ENCODE peak calls at places on chromosomes 7 and 10, in four cellular contexts. U, E, C and S are unnamed samples.

GRCh38 chr7:73433924-73434700 is 534 bp downstream of the FZD9 start:
- DNase-seq in U (no peak), C (no peak), E (no peak), S (no peak)

GRCh38 chr7:47937065-47937687 is 11.1 kb downstream of the PKD1L1 start:
- DNase-seq in E (no peak), U (no peak), C (no peak), S (no peak)

GRCh38 chr7:76294344-76295024 is 8.0 kb upstream of the HSPB1 start:
- DNase-seq in C (peak; percentile 89), E (peak; percentile 92), U (peak; percentile 52), S (peak; percentile 94)

GRCh38 chr7:95690367-95690947 is 81.9 kb upstream of the DYNC1I1 start:
- DNase-seq in E (peak; percentile 51), C (peak; percentile 53), U (peak; percentile 37), S (peak; percentile 18)

GRCh38 chr10:98528166-98528784 is 81.5 kb upstream of the HPS1 start:
- DNase-seq in E (peak; percentile 4), U (no peak), C (no peak), S (no peak)

GRCh38 chr7:97499204-97499603 is 232.7 kb upstream of the TAC1 start:
- DNase-seq in E (peak; percentile 37), U (no peak), C (peak; percentile 55), S (no peak)

GRCh38 chr10:72847681-72848080 is 45.9 kb upstream of the OIT3 start:
- DNase-seq in C (no peak), U (peak; percentile 37), E (peak; percentile 87), S (no peak)

GRCh38 chr10:124551755-124552154 is 90.1 kb downstream of the LHPP start:
- DNase-seq in E (no peak), C (no peak), U (no peak), S (no peak)

GRCh38 chr10:50538473-50539398 is 85.0 kb downstream of the SGMS1 start:
- DNase-seq in E (no peak), C (no peak), U (no peak), S (peak; percentile 34)

GRCh38 chr10:24381235-24382010 is 172.5 kb downstream of the KIAA1217 start:
- DNase-seq in U (no peak), E (no peak), C (no peak), S (no peak)

GRCh38 chr7:155167706-155168365 is 97.7 kb downstream of the HTR5A start:
- DNase-seq in C (no peak), E (no peak), U (no peak), S (no peak)

GRCh38 chr7:122211362-122211761 is 67.3 kb upstream of the AASS start:
- DNase-seq in E (no peak), C (no peak), U (no peak), S (no peak)

GRCh38 chr10:101935431-101935830 is 91.8 kb upstream of the KCNIP2 start:
- DNase-seq in C (no peak), U (no peak), E (no peak), S (no peak)

GRCh38 chr10:102629661-102630614 is 14.3 kb upstream of the TRIM8 start:
- DNase-seq in C (peak; percentile 40), E (peak; percentile 85), U (peak; percentile 88), S (peak; percentile 92)

GRCh38 chr7:50226139-50226538 is 78.4 kb upstream of the IKZF1 start:
- DNase-seq in C (no peak), U (no peak), E (no peak), S (no peak)

GRCh38 chr7:129713544-129713943 is 102.0 kb downstream of the NRF1 start:
- DNase-seq in U (no peak), C (no peak), E (no peak), S (no peak)

GRCh38 chr10:43255644-43256431 is 11.0 kb downstream of the RASGEF1A start:
- DNase-seq in U (no peak), E (peak; percentile 48), C (peak; percentile 41), S (no peak)

DNA sequence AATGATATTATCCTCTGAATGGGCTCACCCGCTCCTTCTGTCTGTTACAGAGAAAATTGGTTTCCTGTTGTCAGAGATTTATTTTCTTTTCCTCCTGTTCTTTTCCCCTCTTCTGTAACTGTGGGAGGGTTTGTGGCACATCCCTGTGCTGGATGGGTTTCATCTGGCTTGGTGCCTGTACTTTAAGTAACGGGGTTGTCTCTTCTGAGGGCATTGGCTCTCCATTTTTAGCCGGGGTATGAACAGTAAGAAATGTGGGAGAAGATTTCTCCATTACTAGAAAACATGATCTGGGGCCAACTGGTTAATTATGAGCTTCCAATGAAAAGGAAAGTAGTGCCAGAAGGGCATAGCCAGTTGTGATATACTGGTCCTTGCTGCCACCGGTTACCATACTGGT is 142.6 kb downstream of the SND1 start:
- DNase-seq in U (no peak), E (no peak), C (no peak), S (no peak)
- H3K4me2 ChIP-seq in U (no peak overlapping the region), E (no peak overlapping the region), C (no peak overlapping the region), S (no peak overlapping the region)

GRCh38 chr10:69696073-69696731 is 66.2 kb downstream of the FAM241B start:
- DNase-seq in E (peak; percentile 98), C (peak; percentile 75), U (peak; percentile 90), S (peak; percentile 90)
- H3K27me3 ChIP-seq in E (peaks cover 17% of the 10 kb centered on the region), C (peaks cover 8% of the 10 kb centered on the region), U (peaks cover 47% of the 10 kb centered on the region), S (peaks cover 14% of the 10 kb centered on the region)

DNA sequence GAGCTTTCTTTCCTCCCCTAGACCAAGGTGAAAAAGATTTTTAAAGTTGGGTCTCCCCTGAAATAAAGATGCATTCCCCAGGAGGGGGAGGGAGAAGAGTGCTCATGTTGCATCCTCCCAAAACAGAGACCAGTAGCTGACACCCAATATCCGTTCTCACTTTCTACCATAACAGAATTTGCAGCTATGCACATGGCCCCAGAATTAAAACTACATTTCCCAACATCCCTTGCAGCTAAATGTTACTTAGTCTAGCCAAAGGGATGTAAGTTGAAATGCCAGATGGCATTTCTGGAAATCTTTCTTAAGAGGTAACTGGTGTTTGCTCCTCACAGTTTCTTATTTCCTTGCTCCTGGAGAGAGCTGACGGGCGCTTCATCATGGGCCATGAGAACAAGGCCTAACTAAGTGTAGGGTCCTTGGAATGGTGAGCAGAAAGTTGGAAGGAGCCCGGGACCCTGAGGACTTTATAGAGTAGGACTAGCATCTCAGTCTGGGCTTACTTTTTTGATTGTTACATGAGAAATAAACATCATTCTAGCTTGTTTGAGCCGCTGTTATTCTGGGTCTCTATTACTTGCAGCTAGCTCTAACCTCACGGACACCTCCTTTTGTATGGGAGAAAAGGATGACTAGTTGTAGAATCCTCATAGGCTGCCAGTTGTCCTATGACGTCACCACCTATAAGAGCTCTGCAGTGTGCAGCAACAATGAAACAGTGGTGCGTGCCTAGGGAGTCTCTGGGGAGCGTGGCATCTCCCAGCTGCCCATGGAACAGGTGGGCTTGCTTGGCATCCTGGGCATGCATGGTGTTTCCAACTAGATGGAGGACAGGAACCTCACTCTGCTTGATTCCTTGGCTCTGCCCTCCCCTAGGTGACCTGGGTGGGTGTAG is 46.1 kb upstream of the EXOC6 start:
- DNase-seq in C (no peak), U (no peak), E (no peak), S (no peak)
- H3K4me2 ChIP-seq in C (no peak overlapping the region), U (no peak overlapping the region), E (no peak overlapping the region), S (no peak overlapping the region)

GRCh38 chr7:1431226-1431625 is 28.0 kb downstream of the MICALL2 start:
- DNase-seq in U (no peak), C (no peak), E (no peak), S (no peak)
- H3K27me3 ChIP-seq in U (no peaks in the 10 kb centered on the region), C (no peaks in the 10 kb centered on the region), E (no peaks in the 10 kb centered on the region), S (no peaks in the 10 kb centered on the region)

GRCh38 chr7:23598321-23598720 is 1.1 kb downstream of the CCDC126 start:
- DNase-seq in E (peak; percentile 22), C (peak; percentile 36), U (peak; percentile 67), S (no peak)

GRCh38 chr7:23597908-23598224 is 684 bp downstream of the CCDC126 start:
- DNase-seq in C (no peak), U (no peak), E (no peak), S (no peak)

GRCh38 chr7:23593706-23594105 is 3.5 kb upstream of the CCDC126 start:
- DNase-seq in C (no peak), E (no peak), U (no peak), S (no peak)

GRCh38 chr7:23597064-23597907 is at the start of gene CCDC126:
- DNase-seq in C (peak; percentile 95), E (peak; percentile 91), U (peak; percentile 87), S (peak; percentile 81)

GRCh38 chr7:23594879-23595604 is 2.1 kb upstream of the CCDC126 start:
- DNase-seq in C (no peak), U (peak; percentile 81), E (peak; percentile 69), S (no peak)
- H3K4me2 ChIP-seq in C (no peak overlapping the region), U (peak overlapping the region; percentile 2), E (no peak overlapping the region), S (no peak overlapping the region)

DNA sequence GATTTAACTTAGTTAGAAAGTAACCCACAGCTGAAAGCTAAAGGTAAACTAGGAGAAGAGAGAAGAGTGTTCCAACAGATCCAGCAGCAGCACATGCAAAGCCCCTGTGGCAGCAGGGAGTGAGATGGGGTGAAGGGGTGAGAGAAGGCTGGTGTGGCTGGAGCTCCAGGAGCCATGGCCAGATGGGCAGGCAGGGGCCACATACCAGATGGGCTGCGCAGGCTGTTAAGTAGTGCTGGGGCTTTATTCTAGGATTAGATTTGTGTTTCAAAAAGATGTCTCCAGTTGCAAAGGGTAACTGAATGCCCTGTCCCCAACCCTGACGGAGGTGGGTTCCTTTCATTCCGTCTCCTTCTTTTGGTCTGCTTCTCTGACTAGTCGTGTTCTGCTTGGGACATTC is 33.2 kb downstream of the HIF1AN start:
- DNase-seq in E (no peak), C (no peak), U (no peak), S (no peak)
- H3K27me3 ChIP-seq in E (no peaks in the 10 kb centered on the region), C (peaks cover 63% of the 10 kb centered on the region), U (peaks cover 76% of the 10 kb centered on the region), S (peaks cover 58% of the 10 kb centered on the region)

GRCh38 chr7:20417260-20417659 is 86.6 kb downstream of the ITGB8 start:
- DNase-seq in E (no peak), U (no peak), C (no peak), S (no peak)

GRCh38 chr7:20412023-20412422 is 81.3 kb downstream of the ITGB8 start:
- DNase-seq in C (no peak), E (no peak), U (no peak), S (no peak)

DNA sequence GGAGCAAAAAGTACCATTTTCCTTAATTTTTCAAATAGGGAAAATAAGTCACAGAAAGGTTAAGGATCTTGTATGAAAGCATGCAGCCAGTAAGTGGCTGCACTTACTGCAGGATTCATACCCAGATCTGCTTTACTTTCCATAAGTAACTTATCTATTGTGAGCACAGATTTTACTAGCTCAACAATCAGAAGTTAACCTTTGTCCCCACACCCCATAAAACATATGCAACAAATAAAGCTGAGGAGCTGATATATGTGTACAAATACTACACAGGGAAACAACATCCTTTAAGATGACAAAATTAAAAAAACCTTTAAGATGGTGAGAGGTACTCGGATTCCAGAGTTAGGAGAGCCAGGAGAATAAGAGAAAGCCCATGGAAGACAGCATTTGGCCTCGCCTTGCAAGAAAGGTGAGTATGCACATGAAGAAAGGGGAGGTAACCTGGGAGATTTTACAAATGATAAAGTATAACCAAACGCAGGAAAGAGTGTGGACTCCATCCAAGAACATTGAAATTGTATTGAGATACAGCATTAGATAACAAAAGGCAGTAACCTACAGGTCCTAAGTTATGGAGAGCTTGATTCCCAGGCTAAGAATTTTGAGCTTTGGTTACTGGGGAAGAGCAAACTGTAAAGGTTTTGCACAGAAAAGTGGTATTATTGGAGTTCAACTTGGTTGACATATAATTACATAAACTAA is 87.1 kb downstream of the ITGB8 start:
- DNase-seq in C (no peak), U (no peak), E (no peak), S (no peak)
- H3K4me2 ChIP-seq in C (peak overlapping the region; percentile 34), U (no peak overlapping the region), E (no peak overlapping the region), S (no peak overlapping the region)

GRCh38 chr7:27110163-27110976 is 7.9 kb upstream of the HOXA2 start:
- DNase-seq in E (peak; percentile 94), C (peak; percentile 67), U (no peak), S (peak; percentile 97)
- H3K27me3 ChIP-seq in E (no peaks in the 10 kb centered on the region), C (peaks cover 81% of the 10 kb centered on the region), U (no peaks in the 10 kb centered on the region), S (peaks cover 56% of the 10 kb centered on the region)